ENCODE peak calls at places on chromosome 7, in six cellular contexts. E is GM12878, S is upper lobe of left lung, D is HepG2, Q is K562, J is A549. C is an unnamed sample. For H3K4me1, the result is how much of the 10 kb centered on the place peaks cover.

GRCh38 chr7:9785211-9785610 is 1188.5 kb upstream of the PHF14 start:
- ATAC-seq in E (no peak), Q (no peak), S (no peak), D (no peak), J (no peak), C (no peak)

GRCh38 chr7:54988516-54988915 is 30.3 kb upstream of the EGFR start:
- ATAC-seq in S (no peak), Q (no peak), D (no peak), E (no peak), J (no peak), C (no peak)

GRCh38 chr7:23244335-23244635 is 2.3 kb upstream of the GPNMB start:
- ATAC-seq in S (no peak), E (no peak), J (no peak), Q (no peak), D (no peak), C (no peak)

GRCh38 chr7:17248527-17248926 is 49.9 kb upstream of the AHR start:
- ATAC-seq in J (no peak), E (no peak), Q (no peak), S (no peak), D (no peak), C (no peak)

GRCh38 chr7:157394246-157395191 is 57.7 kb downstream of the DNAJB6 start:
- ATAC-seq in S (no peak), J (no peak), D (no peak), E (no peak), Q (no peak), C (no peak)

GRCh38 chr7:39434012-39434411 is 132.2 kb upstream of the YAE1 start:
- ATAC-seq in Q (no peak), D (no peak), S (no peak), J (no peak), E (no peak), C (no peak)

GRCh38 chr7:70063796-70064423 is 465.6 kb downstream of the AUTS2 start:
- ATAC-seq in S (no peak), Q (no peak), E (no peak), D (no peak), J (no peak), C (peak)

GRCh38 chr7:120404042-120404441 is 131.1 kb downstream of the KCND2 start:
- ATAC-seq in E (peak), S (no peak), J (no peak), Q (no peak), D (no peak), C (no peak)

GRCh38 chr7:74554178-74554577 is 100.5 kb downstream of the GTF2IRD1 start:
- ATAC-seq in D (no peak), S (no peak), Q (peak), E (peak), J (peak), C (no peak)

GRCh38 chr7:41238851-41239331 is 464.0 kb downstream of the INHBA start:
- ATAC-seq in E (no peak), D (no peak), S (no peak), Q (no peak), J (no peak), C (no peak)

GRCh38 chr7:47707596-47707995 is 125.7 kb upstream of the TNS3 start:
- ATAC-seq in J (no peak), Q (no peak), E (no peak), S (no peak), D (no peak), C (no peak)

GRCh38 chr7:47698386-47698785 is 116.5 kb upstream of the TNS3 start:
- ATAC-seq in S (no peak), D (peak), Q (no peak), J (no peak), E (no peak), C (no peak)

GRCh38 chr7:47697533-47697932 is 115.6 kb upstream of the TNS3 start:
- ATAC-seq in D (no peak), Q (no peak), E (no peak), S (no peak), J (no peak), C (no peak)

GRCh38 chr7:47702096-47702495 is 120.2 kb upstream of the TNS3 start:
- ATAC-seq in Q (no peak), D (no peak), S (no peak), J (no peak), E (no peak), C (no peak)
- TF ChIP-seq EP300 in Q (no peak), D (no peak), S (no peak), J (no peak), E (no peak), C (no peak)

GRCh38 chr7:129780257-129781127 is 169.0 kb downstream of the NRF1 start:
- ATAC-seq in Q (peak), E (peak), S (peak), D (peak), J (peak), C (no peak)

GRCh38 chr7:129777993-129778769 is 166.7 kb downstream of the NRF1 start:
- ATAC-seq in E (no peak), Q (no peak), D (no peak), J (no peak), S (no peak), C (no peak)

GRCh38 chr7:129778770-129779601 is 167.5 kb downstream of the NRF1 start:
- ATAC-seq in D (peak), J (peak), S (no peak), Q (peak), E (peak), C (no peak)

GRCh38 chr7:129781128-129781855 is 169.8 kb downstream of the NRF1 start:
- ATAC-seq in S (no peak), Q (peak), E (peak), J (peak), D (no peak), C (no peak)

GRCh38 chr7:129779602-129780256 is 168.2 kb downstream of the NRF1 start:
- ATAC-seq in D (peak), J (peak), S (peak), Q (peak), E (peak), C (no peak)
- TF ChIP-seq POLR2A in D (peak), J (peak), S (no peak), Q (peak), E (peak), C (no peak)

DNA sequence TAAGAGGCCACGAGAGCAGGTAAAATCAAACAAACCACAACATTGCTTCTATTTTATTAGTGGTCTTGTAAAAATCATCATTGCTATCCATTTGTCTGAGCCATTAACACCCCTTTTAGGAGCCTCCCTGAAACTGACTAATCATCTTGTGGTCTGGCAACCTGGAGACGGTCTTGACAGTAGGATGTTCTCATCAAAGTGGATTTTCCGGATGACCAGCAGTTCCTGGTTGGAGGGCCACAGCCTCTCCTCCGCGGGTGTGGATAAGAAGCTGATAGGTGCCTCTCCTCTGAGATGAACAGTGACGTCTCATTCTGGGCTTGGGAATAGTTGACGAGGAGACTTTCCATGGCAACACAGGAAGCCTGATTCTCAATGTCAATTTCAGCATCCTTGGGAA is 490.7 kb downstream of the TYW1 start:
- ATAC-seq in D (no peak), Q (no peak), J (no peak), S (no peak), E (no peak), C (no peak)
- H3K4me1 ChIP-seq in D (under half), Q (under half), J (under half), S (under half), E (under half), C (under half)

DNA sequence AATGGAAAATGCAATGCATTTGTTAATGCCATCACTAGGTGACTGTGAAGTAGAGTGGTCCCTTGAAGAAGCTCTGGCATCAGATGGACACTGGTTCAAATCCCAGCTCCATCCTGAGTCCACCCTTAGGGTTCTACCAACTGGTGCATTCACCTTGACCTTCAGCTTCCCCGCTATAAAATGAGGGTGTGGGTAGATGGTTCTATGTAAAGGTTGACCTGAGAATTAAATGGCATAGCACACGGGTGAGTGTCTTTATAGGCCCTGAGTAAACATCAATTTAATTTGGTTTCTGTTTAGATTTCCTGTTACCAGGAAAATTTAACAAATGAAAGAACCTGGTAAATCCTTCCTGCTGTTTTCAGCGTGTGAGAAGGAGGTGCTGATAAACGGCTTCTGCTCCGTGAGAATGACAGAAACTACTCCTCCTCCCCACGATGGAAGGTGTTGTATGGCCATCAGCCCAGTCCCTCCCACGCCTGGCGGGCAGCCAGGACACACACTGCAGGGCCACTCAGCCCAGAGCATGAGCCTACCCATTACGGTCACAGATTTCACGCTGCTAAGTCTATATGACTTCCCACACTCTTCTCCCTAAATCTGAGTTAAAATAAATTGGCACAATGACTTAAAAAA is 210.1 kb downstream of the TNS3 start:
- ATAC-seq in E (no peak), Q (peak), S (peak), D (no peak), J (no peak), C (peak)
- TF ChIP-seq EP300 in E (no peak), Q (no peak), S (no peak), D (no peak), J (no peak), C (no peak)

DNA sequence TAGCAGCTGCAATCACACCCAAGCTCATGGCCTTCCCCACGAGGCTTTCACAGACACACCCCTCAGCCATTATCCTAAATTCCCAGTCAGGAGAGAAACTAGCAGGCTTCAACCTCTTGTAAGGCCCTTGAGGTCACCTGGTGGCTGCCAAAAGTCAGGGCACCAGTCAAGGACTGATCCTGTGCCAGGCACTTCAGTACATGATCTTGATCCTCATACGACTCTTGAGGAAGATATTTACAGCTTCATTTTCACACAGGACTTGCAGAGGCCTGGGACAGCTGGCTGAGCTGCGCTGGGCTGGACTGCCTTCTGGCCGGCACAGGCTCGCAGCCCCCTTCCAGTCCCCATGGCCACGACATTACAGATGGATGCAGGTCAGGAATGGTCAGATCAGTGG is 8.8 kb downstream of the PDAP1 start:
- ATAC-seq in Q (no peak), J (peak), S (peak), E (no peak), D (no peak), C (no peak)
- TF ChIP-seq POLR2A in Q (no peak), J (no peak), S (no peak), E (peak), D (no peak), C (no peak)

GRCh38 chr7:151679073-151679708 is 159.5 kb upstream of the RHEB start:
- ATAC-seq in J (no peak), S (no peak), E (no peak), Q (no peak), D (peak), C (no peak)

GRCh38 chr7:151681726-151682125 is 162.0 kb upstream of the RHEB start:
- ATAC-seq in J (no peak), E (no peak), D (no peak), S (no peak), Q (no peak), C (no peak)

GRCh38 chr7:151678227-151678604 is 158.5 kb upstream of the RHEB start:
- ATAC-seq in Q (no peak), D (no peak), E (no peak), S (no peak), J (no peak), C (no peak)

GRCh38 chr7:151680810-151681209 is 161.1 kb upstream of the RHEB start:
- ATAC-seq in Q (no peak), D (no peak), S (no peak), E (no peak), J (no peak), C (peak)

DNA sequence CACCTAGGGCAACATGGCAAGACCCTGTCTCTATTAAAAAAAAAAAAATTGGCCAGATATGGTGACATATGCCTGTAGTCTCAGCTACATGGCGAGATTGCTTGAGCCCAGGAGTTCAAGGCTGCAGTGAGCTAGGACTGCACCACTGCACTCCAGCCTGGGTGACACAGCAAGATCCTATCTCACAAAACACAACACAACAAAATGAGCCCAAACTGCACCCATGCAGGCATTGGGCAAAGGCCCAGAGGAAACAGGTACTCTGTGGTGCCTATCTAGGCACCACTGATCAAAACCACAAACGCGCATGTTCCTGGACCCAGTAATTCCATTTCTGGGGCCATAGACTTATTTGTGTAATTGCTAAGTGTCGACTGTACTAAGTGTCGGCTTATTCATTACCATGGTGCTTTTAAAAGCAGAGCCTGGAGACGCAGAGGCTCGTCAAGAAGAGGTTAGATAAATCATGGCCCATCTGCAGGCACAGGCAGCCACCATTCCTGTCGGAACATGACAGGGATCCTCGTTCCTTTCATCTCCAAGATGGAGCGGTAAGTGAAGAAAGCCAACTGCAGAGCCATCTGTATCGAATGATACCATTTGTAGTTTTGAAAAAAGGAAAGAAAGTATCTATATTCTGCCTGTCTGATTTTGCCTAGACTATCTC is 160.3 kb upstream of the RHEB start:
- ATAC-seq in E (no peak), S (no peak), J (no peak), Q (peak), D (no peak), C (no peak)
- H3K4me1 ChIP-seq in E (under half), S (under half), J (under half), Q (under half), D (under half), C (under half)

GRCh38 chr7:867406-868188 is 8.8 kb upstream of the GET4 start:
- ATAC-seq in D (peak), S (peak), Q (no peak), E (no peak), J (peak), C (peak)
- TF ChIP-seq EP300 in D (no peak), S (no peak), Q (no peak), E (no peak), J (no peak), C (peak)

C was measured in gastroesophageal sphincter.